ENCODE peak calls at places on chromosome 19, in nine cellular contexts. V is mammary epithelial cell, I is adipocyte, S is mesendoderm, J is neuronal stem cell, E is colonic mucosa, Y is HCT116, P is astrocyte, H is endothelial cell of umbilical vein. Q is an unnamed sample.

GRCh38 chr19:16019691-16020448 is 56.4 kb upstream of the TPM4 start:
- DNase-seq in J (no peak), V (no peak), S (no peak), P (no peak), I (no peak), Y (no peak), E (no peak), H (no peak), Q (peak; percentile 29)

GRCh38 chr19:29117926-29118325 is 95.0 kb downstream of the UQCRFS1 start:
- DNase-seq in Y (no peak), J (no peak), V (no peak), E (no peak), H (no peak), I (no peak), S (no peak), P (no peak), Q (no peak)

GRCh38 chr19:53982611-53983010 is 8.8 kb upstream of the CACNG6 start:
- DNase-seq in P (no peak), S (peak; percentile 42), H (peak; percentile 25), E (peak; percentile 34), Y (no peak), J (no peak), I (peak; percentile 22), V (no peak), Q (peak; percentile 71)

GRCh38 chr19:35712910-35713845 is 4.6 kb upstream of the KMT2B start:
- DNase-seq in S (no peak), P (no peak), J (no peak), V (no peak), I (no peak), H (no peak), E (no peak), Y (no peak), Q (no peak)

GRCh38 chr19:9958451-9958850 is 22.1 kb upstream of the OLFM2 start:
- DNase-seq in V (peak; percentile 66), J (no peak), I (peak; percentile 96), S (no peak), Y (no peak), E (no peak), H (no peak), P (peak; percentile 93), Q (no peak)

GRCh38 chr19:2113436-2114211 is 16.9 kb downstream of the IZUMO4 start:
- DNase-seq in P (peak; percentile 25), V (peak; percentile 73), I (no peak), E (no peak), H (no peak), J (no peak), Y (no peak), S (no peak), Q (no peak)

GRCh38 chr19:6062274-6062673 is 48.0 kb downstream of the RFX2 start:
- DNase-seq in P (peak; percentile 40), V (no peak), I (no peak), E (peak; percentile 73), S (no peak), J (no peak), H (peak; percentile 99), Y (no peak), Q (peak; percentile 31)

GRCh38 chr19:33904681-33905080 is 108.0 kb downstream of the KCTD15 start:
- DNase-seq in E (no peak), P (peak; percentile 8), S (peak; percentile 88), V (peak; percentile 67), H (peak; percentile 61), Y (no peak), I (no peak), J (peak; percentile 12), Q (peak; percentile 87)

GRCh38 chr19:1236566-1236965 is 1.2 kb downstream of the CBARP start:
- DNase-seq in V (no peak), P (no peak), Y (no peak), J (no peak), H (no peak), E (no peak), I (no peak), S (no peak), Q (no peak)

GRCh38 chr19:2343289-2343982 is 15.0 kb downstream of the SPPL2B start:
- DNase-seq in I (no peak), V (no peak), S (no peak), Y (no peak), H (no peak), J (no peak), P (no peak), E (no peak), Q (no peak)

GRCh38 chr19:36963262-36963661 is 47.1 kb downstream of the ZNF568 start:
- DNase-seq in P (no peak), V (no peak), E (no peak), Y (no peak), I (no peak), S (no peak), J (no peak), H (no peak), Q (no peak)

GRCh38 chr19:34959021-34959420 is 5.0 kb downstream of the ZNF792 start:
- DNase-seq in E (no peak), S (no peak), P (no peak), J (no peak), H (no peak), Y (no peak), V (no peak), I (no peak), Q (no peak)

GRCh38 chr19:18418725-18419194 is 438 bp upstream of the SSBP4 start:
- DNase-seq in S (no peak), H (no peak), Y (no peak), E (peak; percentile 62), V (no peak), I (no peak), P (no peak), J (no peak), Q (no peak)

GRCh38 chr19:1400281-1401137 is 833 bp downstream of the GAMT start:
- DNase-seq in P (no peak), J (no peak), V (no peak), S (no peak), H (no peak), E (no peak), Y (no peak), I (peak; percentile 44), Q (no peak)

GRCh38 chr19:18784786-18785120 is 6.4 kb downstream of the COMP start:
- DNase-seq in P (no peak), J (no peak), V (no peak), H (no peak), Y (no peak), I (no peak), S (no peak), E (no peak), Q (no peak)

GRCh38 chr19:43784981-43785808 is 4.4 kb upstream of the KCNN4 start:
- DNase-seq in Y (peak; percentile 79), S (peak; percentile 84), H (peak; percentile 73), E (peak; percentile 79), V (peak; percentile 67), J (peak; percentile 59), I (peak; percentile 90), P (peak; percentile 38), Q (peak; percentile 88)

GRCh38 chr19:43782689-43783231 is 2.0 kb upstream of the KCNN4 start:
- DNase-seq in P (no peak), H (no peak), Y (no peak), S (no peak), I (no peak), J (no peak), E (peak; percentile 85), V (peak; percentile 64), Q (no peak)

GRCh38 chr19:43784251-43784980 is 3.6 kb upstream of the KCNN4 start:
- DNase-seq in P (peak; percentile 83), J (no peak), H (peak; percentile 62), I (peak; percentile 85), V (peak; percentile 88), S (peak; percentile 83), E (peak; percentile 73), Y (peak; percentile 77), Q (peak; percentile 71)

GRCh38 chr19:43782311-43782660 is 1.5 kb upstream of the KCNN4 start:
- DNase-seq in I (no peak), P (no peak), V (no peak), E (no peak), S (no peak), J (no peak), Y (no peak), H (no peak), Q (no peak)

DNA sequence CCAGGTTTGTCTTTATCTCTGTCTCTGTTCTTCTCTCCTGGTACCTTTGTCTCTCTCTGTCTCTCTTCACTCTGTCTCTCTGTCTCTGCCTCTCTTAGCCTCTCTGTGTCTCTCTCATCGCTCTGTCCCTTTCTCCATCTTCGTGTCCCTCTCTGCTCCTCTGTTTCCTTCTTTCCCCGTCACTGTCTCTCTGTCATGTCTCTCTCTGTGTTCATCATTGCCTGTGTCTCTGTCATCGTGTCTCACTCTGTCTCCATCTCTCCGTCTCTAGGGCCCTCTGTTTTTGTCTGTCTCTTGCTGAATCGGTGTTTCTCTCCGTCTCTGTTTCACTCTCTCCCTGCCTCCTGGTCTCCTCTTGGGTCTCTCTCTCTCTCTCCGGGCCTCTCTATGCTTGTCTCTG is 2.9 kb upstream of the KCNN4 start:
- DNase-seq in P (no peak), S (no peak), I (no peak), H (no peak), E (no peak), J (no peak), V (no peak), Y (no peak), Q (no peak)
- H3K4me1 ChIP-seq in P (peaks cover 38% of the 10 kb centered on the region), S (no peaks in the 10 kb centered on the region), I (peaks cover 25% of the 10 kb centered on the region), H (peaks cover 20% of the 10 kb centered on the region), E (peaks cover 14% of the 10 kb centered on the region), J (peaks cover 6% of the 10 kb centered on the region), V (peaks cover 61% of the 10 kb centered on the region), Y (peaks cover 58% of the 10 kb centered on the region), Q (no peaks in the 10 kb centered on the region)

DNA sequence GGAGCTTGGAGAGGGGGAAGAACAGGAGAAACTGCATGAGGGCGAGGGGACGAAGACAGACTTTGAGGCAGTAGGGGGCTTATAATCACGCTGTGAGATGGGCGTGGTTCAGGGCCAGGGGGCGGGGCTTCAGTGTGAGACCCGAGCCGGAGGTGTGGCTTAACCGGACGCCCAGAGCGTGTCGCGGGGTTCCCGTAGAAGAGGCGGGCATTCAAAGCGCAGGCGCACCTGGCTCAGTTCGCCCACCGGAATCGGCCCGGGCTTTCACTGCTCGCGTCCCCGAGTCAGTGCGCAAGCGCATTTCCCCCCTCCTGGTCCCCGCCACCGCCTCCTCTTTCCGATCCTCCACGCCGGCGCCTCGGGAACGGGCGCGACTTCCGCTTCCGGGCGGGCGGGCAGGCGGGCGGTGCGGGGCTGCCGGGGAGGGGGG is 225 bp upstream of the ZNF865 start:
- DNase-seq in H (peak; percentile 98), E (peak; percentile 97), Y (peak; percentile 92), S (peak; percentile 98), P (peak; percentile 86), J (peak; percentile 99), I (peak; percentile 99), V (peak; percentile 95), Q (peak; percentile 99)
- H3K9ac ChIP-seq in H (peak overlapping the region; percentile 76), E (peak overlapping the region; percentile 95), Y (peak overlapping the region; percentile 92), S (peak overlapping the region; percentile 69), P (peak overlapping the region; percentile 93), J (no peak overlapping the region), I (peak overlapping the region; percentile 99), V (no peak overlapping the region), Q (no peak overlapping the region)

GRCh38 chr19:55252760-55253159 is 6.1 kb downstream of the PPP6R1 start:
- DNase-seq in H (no peak), V (no peak), I (no peak), S (no peak), E (no peak), Y (no peak), P (no peak), J (no peak), Q (no peak)
- H3K4me1 ChIP-seq in H (peaks cover 59% of the 10 kb centered on the region), V (peaks cover 27% of the 10 kb centered on the region), I (peaks cover 45% of the 10 kb centered on the region), S (peaks cover 7% of the 10 kb centered on the region), E (peaks cover 25% of the 10 kb centered on the region), Y (peaks cover 9% of the 10 kb centered on the region), P (peaks cover 38% of the 10 kb centered on the region), J (peaks cover 17% of the 10 kb centered on the region), Q (peaks cover 11% of the 10 kb centered on the region)

DNA sequence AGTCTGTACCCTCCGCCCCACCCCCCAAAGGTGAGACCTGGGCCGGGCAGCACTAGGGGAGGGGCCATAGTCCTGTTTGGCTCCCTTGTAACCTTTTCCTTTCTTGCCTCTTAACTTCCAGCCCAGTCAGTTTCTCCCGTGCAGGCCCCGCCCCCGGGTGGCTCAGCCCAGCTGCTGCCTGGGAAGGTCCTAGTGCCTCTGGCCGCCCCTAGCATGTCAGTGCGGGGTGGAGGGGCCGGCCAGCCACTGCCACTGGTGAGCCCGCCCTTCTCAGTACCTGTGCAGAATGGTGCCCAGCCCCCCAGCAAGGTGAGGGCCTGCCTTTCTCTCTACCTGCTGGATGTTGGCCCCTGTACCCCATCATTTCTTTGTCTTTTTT is 10.5 kb upstream of the PRR19 start:
- DNase-seq in H (no peak), I (no peak), Y (no peak), P (no peak), E (peak; percentile 78), V (no peak), J (no peak), S (peak; percentile 50), Q (peak; percentile 79)
- H3K9ac ChIP-seq in H (no peak overlapping the region), I (no peak overlapping the region), Y (no peak overlapping the region), P (no peak overlapping the region), E (no peak overlapping the region), V (no peak overlapping the region), J (peak overlapping the region; percentile 21), S (no peak overlapping the region), Q (no peak overlapping the region)

Q was measured in endodermal cell.